ENCODE peak calls at places on chromosomes 13 and 19, in four cellular contexts. D is Calu3, P is astrocyte of the spinal cord, J is iris pigment epithelial cell. I is an unnamed sample.

GRCh38 chr19:22628401-22628800 is 5.7 kb upstream of the ZNF492 start:
- DNase-seq in D (no peak), P (no peak), J (no peak), I (no peak)

GRCh38 chr13:38680912-38681311 is 6.0 kb upstream of the FREM2 start:
- DNase-seq in D (no peak), P (no peak), J (no peak), I (no peak)

GRCh38 chr13:79369226-79369625 is 36.8 kb downstream of the RBM26 start:
- DNase-seq in D (no peak), P (peak), J (no peak), I (no peak)

GRCh38 chr13:84662503-84662902 is 780.2 kb upstream of the SLITRK1 start:
- DNase-seq in D (no peak), P (no peak), J (no peak), I (no peak)

GRCh38 chr19:17125052-17125727 is 49.6 kb downstream of the MYO9B start:
- DNase-seq in D (no peak), P (peak), J (peak), I (no peak)

GRCh38 chr13:91544723-91545122 is 146.3 kb downstream of the GPC5 start:
- DNase-seq in D (peak), P (no peak), J (no peak), I (no peak)

GRCh38 chr19:23273022-23273593 is 22.9 kb upstream of the ZNF724 start:
- DNase-seq in D (no peak), P (peak), J (no peak), I (no peak)

GRCh38 chr19:46896076-46896794 is 35.4 kb downstream of the ARHGAP35 start:
- DNase-seq in D (no peak), P (no peak), J (no peak), I (no peak)

GRCh38 chr13:43629691-43630480 is 156.9 kb downstream of the ENOX1 start:
- DNase-seq in D (no peak), P (no peak), J (peak), I (peak)

GRCh38 chr19:43511324-43511723 is 6.8 kb upstream of the PHLDB3 start:
- DNase-seq in D (no peak), P (no peak), J (no peak), I (no peak)

GRCh38 chr19:42254083-42254849 is 662 bp downstream of the ERF start:
- DNase-seq in D (peak), P (peak), J (peak), I (peak)

GRCh38 chr13:45409993-45410392 is 8.2 kb downstream of the SLC25A30 start:
- DNase-seq in D (no peak), P (no peak), J (no peak), I (no peak)

GRCh38 chr13:66899955-66900354 is 330.2 kb downstream of the PCDH9 start:
- DNase-seq in D (no peak), P (no peak), J (peak), I (no peak)

GRCh38 chr19:4980838-4981680 is 12.1 kb downstream of the KDM4B start:
- DNase-seq in D (no peak), P (no peak), J (no peak), I (no peak)

GRCh38 chr13:76769238-76769859 is 116.9 kb downstream of the KCTD12 start:
- DNase-seq in D (no peak), P (peak), J (no peak), I (no peak)

GRCh38 chr19:28313633-28314032 is 899.3 kb downstream of the UQCRFS1 start:
- DNase-seq in D (no peak), P (peak), J (no peak), I (peak)

GRCh38 chr13:26941345-26942174 is 181.0 kb upstream of the GPR12 start:
- DNase-seq in D (no peak), P (peak), J (peak), I (peak)

GRCh38 chr19:18675779-18676178 is 7.7 kb upstream of the CRTC1 start:
- DNase-seq in D (no peak), P (no peak), J (no peak), I (peak)

GRCh38 chr19:10291554-10292205 is 1.9 kb downstream of the ICAM5 start:
- DNase-seq in D (no peak), P (no peak), J (no peak), I (no peak)

GRCh38 chr13:110771194-110771593 is 57.7 kb downstream of the ING1 start:
- DNase-seq in D (peak), P (no peak), J (peak), I (peak)

GRCh38 chr19:1400281-1401137 is 833 bp downstream of the GAMT start:
- DNase-seq in D (no peak), P (no peak), J (no peak), I (peak)

GRCh38 chr19:5141278-5141925 is 172.5 kb downstream of the KDM4B start:
- DNase-seq in D (no peak), P (peak), J (peak), I (peak)